ENCODE peak calls at places on chromosomes 11 and 22, in ten cellular contexts. One of them, this sample, is unnamed.

GRCh38 chr11:77141034-77141433 is 13.0 kb downstream of the MYO7A start:
- DNase-seq in CD8-positive, alpha-beta memory T cell: no peak
- DNase-seq in A549: peak; percentile 41
- DNase-seq in cardiac muscle cell: peak; percentile 63
- DNase-seq in mammary epithelial cell: peak; percentile 66
- DNase-seq in lower lobe of right lung: no peak
- DNase-seq in colonic mucosa: no peak
- DNase-seq in spleen: no peak
- DNase-seq in upper lobe of left lung: no peak
- DNase-seq in thoracic aorta: no peak
- DNase-seq in this sample: no peak

GRCh38 chr11:33321483-33321882 is 64.3 kb downstream of the HIPK3 start:
- DNase-seq in CD8-positive, alpha-beta memory T cell: no peak
- DNase-seq in cardiac muscle cell: no peak
- DNase-seq in colonic mucosa: no peak
- DNase-seq in lower lobe of right lung: no peak
- DNase-seq in upper lobe of left lung: no peak
- DNase-seq in mammary epithelial cell: no peak
- DNase-seq in A549: no peak
- DNase-seq in spleen: no peak
- DNase-seq in thoracic aorta: no peak
- DNase-seq in this sample: no peak

GRCh38 chr22:42801537-42802165 is 55.4 kb downstream of the ARFGAP3 start:
- DNase-seq in thoracic aorta: no peak
- DNase-seq in lower lobe of right lung: no peak
- DNase-seq in upper lobe of left lung: no peak
- DNase-seq in spleen: no peak
- DNase-seq in CD8-positive, alpha-beta memory T cell: no peak
- DNase-seq in cardiac muscle cell: no peak
- DNase-seq in A549: no peak
- DNase-seq in colonic mucosa: no peak
- DNase-seq in mammary epithelial cell: no peak
- DNase-seq in this sample: no peak

GRCh38 chr11:32231909-32232493 is 141.1 kb downstream of the RCN1 start:
- DNase-seq in colonic mucosa: no peak
- DNase-seq in lower lobe of right lung: no peak
- DNase-seq in spleen: no peak
- DNase-seq in upper lobe of left lung: no peak
- DNase-seq in cardiac muscle cell: peak; percentile 54
- DNase-seq in CD8-positive, alpha-beta memory T cell: no peak
- DNase-seq in thoracic aorta: no peak
- DNase-seq in mammary epithelial cell: peak; percentile 12
- DNase-seq in A549: peak; percentile 53
- DNase-seq in this sample: peak; percentile 39

GRCh38 chr11:26675233-26675928 is 46.5 kb downstream of the SLC5A12 start:
- DNase-seq in CD8-positive, alpha-beta memory T cell: no peak
- DNase-seq in A549: no peak
- DNase-seq in lower lobe of right lung: no peak
- DNase-seq in spleen: no peak
- DNase-seq in colonic mucosa: no peak
- DNase-seq in upper lobe of left lung: no peak
- DNase-seq in cardiac muscle cell: no peak
- DNase-seq in mammary epithelial cell: no peak
- DNase-seq in thoracic aorta: no peak
- DNase-seq in this sample: no peak

GRCh38 chr11:7927635-7928034 is 3.4 kb downstream of the OR10A6 start:
- DNase-seq in upper lobe of left lung: no peak
- DNase-seq in mammary epithelial cell: peak; percentile 76
- DNase-seq in lower lobe of right lung: no peak
- DNase-seq in CD8-positive, alpha-beta memory T cell: no peak
- DNase-seq in thoracic aorta: no peak
- DNase-seq in cardiac muscle cell: peak; percentile 32
- DNase-seq in spleen: no peak
- DNase-seq in colonic mucosa: no peak
- DNase-seq in A549: no peak
- DNase-seq in this sample: no peak

GRCh38 chr11:36456136-36456535 is 53.9 kb downstream of the TRAF6 start:
- DNase-seq in lower lobe of right lung: no peak
- DNase-seq in cardiac muscle cell: no peak
- DNase-seq in mammary epithelial cell: no peak
- DNase-seq in spleen: no peak
- DNase-seq in CD8-positive, alpha-beta memory T cell: no peak
- DNase-seq in upper lobe of left lung: peak; percentile 10
- DNase-seq in A549: no peak
- DNase-seq in colonic mucosa: no peak
- DNase-seq in thoracic aorta: no peak
- DNase-seq in this sample: no peak

GRCh38 chr11:9760180-9760550 is 96.3 kb downstream of the SWAP70 start:
- DNase-seq in A549: no peak
- DNase-seq in thoracic aorta: peak; percentile 82
- DNase-seq in cardiac muscle cell: peak; percentile 97
- DNase-seq in mammary epithelial cell: peak; percentile 23
- DNase-seq in colonic mucosa: peak; percentile 72
- DNase-seq in upper lobe of left lung: peak; percentile 79
- DNase-seq in lower lobe of right lung: peak; percentile 65
- DNase-seq in spleen: no peak
- DNase-seq in CD8-positive, alpha-beta memory T cell: no peak
- DNase-seq in this sample: no peak

GRCh38 chr11:90448280-90448679 is 225.4 kb upstream of the CHORDC1 start:
- DNase-seq in upper lobe of left lung: no peak
- DNase-seq in lower lobe of right lung: no peak
- DNase-seq in spleen: no peak
- DNase-seq in cardiac muscle cell: no peak
- DNase-seq in A549: no peak
- DNase-seq in CD8-positive, alpha-beta memory T cell: no peak
- DNase-seq in colonic mucosa: no peak
- DNase-seq in mammary epithelial cell: no peak
- DNase-seq in thoracic aorta: no peak
- DNase-seq in this sample: no peak

GRCh38 chr22:19595532-19595931 is 71.3 kb upstream of the CLDN5 start:
- DNase-seq in thoracic aorta: no peak
- DNase-seq in colonic mucosa: no peak
- DNase-seq in cardiac muscle cell: no peak
- DNase-seq in mammary epithelial cell: no peak
- DNase-seq in A549: no peak
- DNase-seq in upper lobe of left lung: no peak
- DNase-seq in spleen: peak; percentile 6
- DNase-seq in CD8-positive, alpha-beta memory T cell: no peak
- DNase-seq in lower lobe of right lung: no peak
- DNase-seq in this sample: no peak

GRCh38 chr22:19596680-19597398 is 72.6 kb upstream of the CLDN5 start:
- DNase-seq in cardiac muscle cell: no peak
- DNase-seq in colonic mucosa: no peak
- DNase-seq in CD8-positive, alpha-beta memory T cell: no peak
- DNase-seq in spleen: peak; percentile 74
- DNase-seq in lower lobe of right lung: no peak
- DNase-seq in mammary epithelial cell: no peak
- DNase-seq in thoracic aorta: no peak
- DNase-seq in upper lobe of left lung: peak; percentile 65
- DNase-seq in A549: no peak
- DNase-seq in this sample: no peak

GRCh38 chr22:19592464-19592863 is 68.3 kb upstream of the CLDN5 start:
- DNase-seq in lower lobe of right lung: no peak
- DNase-seq in mammary epithelial cell: no peak
- DNase-seq in thoracic aorta: no peak
- DNase-seq in spleen: no peak
- DNase-seq in cardiac muscle cell: no peak
- DNase-seq in upper lobe of left lung: no peak
- DNase-seq in CD8-positive, alpha-beta memory T cell: no peak
- DNase-seq in A549: no peak
- DNase-seq in colonic mucosa: no peak
- DNase-seq in this sample: no peak

GRCh38 chr22:19591568-19591967 is 67.4 kb upstream of the CLDN5 start:
- DNase-seq in A549: no peak
- DNase-seq in CD8-positive, alpha-beta memory T cell: no peak
- DNase-seq in lower lobe of right lung: no peak
- DNase-seq in spleen: no peak
- DNase-seq in colonic mucosa: no peak
- DNase-seq in mammary epithelial cell: no peak
- DNase-seq in thoracic aorta: no peak
- DNase-seq in upper lobe of left lung: no peak
- DNase-seq in cardiac muscle cell: no peak
- DNase-seq in this sample: no peak

GRCh38 chr22:19593991-19594569 is 69.9 kb upstream of the CLDN5 start:
- DNase-seq in mammary epithelial cell: no peak
- DNase-seq in upper lobe of left lung: no peak
- DNase-seq in thoracic aorta: no peak
- DNase-seq in spleen: no peak
- DNase-seq in A549: no peak
- DNase-seq in colonic mucosa: no peak
- DNase-seq in CD8-positive, alpha-beta memory T cell: no peak
- DNase-seq in lower lobe of right lung: no peak
- DNase-seq in cardiac muscle cell: no peak
- DNase-seq in this sample: no peak
- H3K4me1 ChIP-seq in mammary epithelial cell: peaks cover 14% of the 10 kb centered on the region
- H3K4me1 ChIP-seq in upper lobe of left lung: peaks cover 19% of the 10 kb centered on the region
- H3K4me1 ChIP-seq in thoracic aorta: no peaks in the 10 kb centered on the region
- H3K4me1 ChIP-seq in spleen: no peaks in the 10 kb centered on the region
- H3K4me1 ChIP-seq in A549: no peaks in the 10 kb centered on the region
- H3K4me1 ChIP-seq in colonic mucosa: no peaks in the 10 kb centered on the region
- H3K4me1 ChIP-seq in CD8-positive, alpha-beta memory T cell: peaks cover 37% of the 10 kb centered on the region
- H3K4me1 ChIP-seq in lower lobe of right lung: peaks cover 28% of the 10 kb centered on the region
- H3K4me1 ChIP-seq in cardiac muscle cell: no peaks in the 10 kb centered on the region
- H3K4me1 ChIP-seq in this sample: no peaks in the 10 kb centered on the region

GRCh38 chr11:64516226-64516625 is 74.8 kb upstream of the SLC22A12 start:
- DNase-seq in mammary epithelial cell: no peak
- DNase-seq in thoracic aorta: no peak
- DNase-seq in A549: no peak
- DNase-seq in upper lobe of left lung: no peak
- DNase-seq in colonic mucosa: peak; percentile 40
- DNase-seq in spleen: no peak
- DNase-seq in CD8-positive, alpha-beta memory T cell: no peak
- DNase-seq in cardiac muscle cell: no peak
- DNase-seq in lower lobe of right lung: no peak
- DNase-seq in this sample: peak; percentile 23

GRCh38 chr11:64507832-64508375 is 83.1 kb upstream of the SLC22A12 start:
- DNase-seq in thoracic aorta: no peak
- DNase-seq in CD8-positive, alpha-beta memory T cell: no peak
- DNase-seq in A549: no peak
- DNase-seq in colonic mucosa: no peak
- DNase-seq in mammary epithelial cell: no peak
- DNase-seq in cardiac muscle cell: no peak
- DNase-seq in lower lobe of right lung: no peak
- DNase-seq in upper lobe of left lung: no peak
- DNase-seq in spleen: no peak
- DNase-seq in this sample: no peak

GRCh38 chr11:64510759-64511158 is 80.3 kb upstream of the SLC22A12 start:
- DNase-seq in cardiac muscle cell: no peak
- DNase-seq in lower lobe of right lung: no peak
- DNase-seq in mammary epithelial cell: no peak
- DNase-seq in upper lobe of left lung: no peak
- DNase-seq in thoracic aorta: no peak
- DNase-seq in CD8-positive, alpha-beta memory T cell: no peak
- DNase-seq in spleen: no peak
- DNase-seq in A549: no peak
- DNase-seq in colonic mucosa: no peak
- DNase-seq in this sample: no peak

GRCh38 chr11:64514596-64514995 is 76.4 kb upstream of the SLC22A12 start:
- DNase-seq in thoracic aorta: no peak
- DNase-seq in colonic mucosa: no peak
- DNase-seq in spleen: no peak
- DNase-seq in upper lobe of left lung: no peak
- DNase-seq in lower lobe of right lung: no peak
- DNase-seq in A549: no peak
- DNase-seq in CD8-positive, alpha-beta memory T cell: no peak
- DNase-seq in mammary epithelial cell: no peak
- DNase-seq in cardiac muscle cell: no peak
- DNase-seq in this sample: no peak

DNA sequence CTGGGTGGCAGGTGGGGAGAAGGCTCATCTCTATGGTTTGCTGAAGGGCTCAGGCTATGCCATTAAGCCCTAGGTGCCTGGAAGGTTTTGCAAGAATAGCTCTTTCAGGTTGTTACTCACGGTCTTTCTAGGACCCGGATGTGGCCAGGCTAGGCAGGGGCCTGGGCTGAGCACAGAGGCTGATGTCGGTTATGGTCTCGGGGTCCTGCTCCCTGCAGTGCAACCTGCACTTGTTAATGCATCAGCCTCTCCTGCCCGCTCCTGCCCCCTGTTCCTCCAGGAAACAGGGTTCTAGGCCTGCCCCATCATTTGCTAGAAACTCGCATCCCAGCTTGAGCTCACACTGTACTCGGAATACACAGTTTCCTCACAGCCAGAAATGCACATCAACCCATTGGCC is 79.1 kb upstream of the SLC22A12 start:
- DNase-seq in mammary epithelial cell: no peak
- DNase-seq in lower lobe of right lung: no peak
- DNase-seq in cardiac muscle cell: no peak
- DNase-seq in spleen: no peak
- DNase-seq in A549: no peak
- DNase-seq in CD8-positive, alpha-beta memory T cell: no peak
- DNase-seq in thoracic aorta: no peak
- DNase-seq in upper lobe of left lung: no peak
- DNase-seq in colonic mucosa: no peak
- DNase-seq in this sample: no peak
- H3K4me1 ChIP-seq in mammary epithelial cell: no peaks in the 10 kb centered on the region
- H3K4me1 ChIP-seq in lower lobe of right lung: no peaks in the 10 kb centered on the region
- H3K4me1 ChIP-seq in cardiac muscle cell: no peaks in the 10 kb centered on the region
- H3K4me1 ChIP-seq in spleen: no peaks in the 10 kb centered on the region
- H3K4me1 ChIP-seq in A549: no peaks in the 10 kb centered on the region
- H3K4me1 ChIP-seq in CD8-positive, alpha-beta memory T cell: no peaks in the 10 kb centered on the region
- H3K4me1 ChIP-seq in thoracic aorta: no peaks in the 10 kb centered on the region
- H3K4me1 ChIP-seq in upper lobe of left lung: no peaks in the 10 kb centered on the region
- H3K4me1 ChIP-seq in colonic mucosa: no peaks in the 10 kb centered on the region
- H3K4me1 ChIP-seq in this sample: no peaks in the 10 kb centered on the region

GRCh38 chr11:73159297-73159696 is 17.2 kb upstream of the FCHSD2 start:
- DNase-seq in upper lobe of left lung: no peak
- DNase-seq in cardiac muscle cell: no peak
- DNase-seq in CD8-positive, alpha-beta memory T cell: no peak
- DNase-seq in lower lobe of right lung: no peak
- DNase-seq in spleen: peak; percentile 45
- DNase-seq in mammary epithelial cell: no peak
- DNase-seq in colonic mucosa: no peak
- DNase-seq in A549: no peak
- DNase-seq in thoracic aorta: no peak
- DNase-seq in this sample: no peak
- H3K4me1 ChIP-seq in upper lobe of left lung: peaks cover 16% of the 10 kb centered on the region
- H3K4me1 ChIP-seq in cardiac muscle cell: peaks cover 32% of the 10 kb centered on the region
- H3K4me1 ChIP-seq in CD8-positive, alpha-beta memory T cell: peaks cover 26% of the 10 kb centered on the region
- H3K4me1 ChIP-seq in lower lobe of right lung: peaks cover 32% of the 10 kb centered on the region
- H3K4me1 ChIP-seq in spleen: peaks cover 39% of the 10 kb centered on the region
- H3K4me1 ChIP-seq in mammary epithelial cell: peaks cover 8% of the 10 kb centered on the region
- H3K4me1 ChIP-seq in colonic mucosa: no peaks in the 10 kb centered on the region
- H3K4me1 ChIP-seq in A549: no peaks in the 10 kb centered on the region
- H3K4me1 ChIP-seq in thoracic aorta: peaks cover 19% of the 10 kb centered on the region
- H3K4me1 ChIP-seq in this sample: no peaks in the 10 kb centered on the region

DNA sequence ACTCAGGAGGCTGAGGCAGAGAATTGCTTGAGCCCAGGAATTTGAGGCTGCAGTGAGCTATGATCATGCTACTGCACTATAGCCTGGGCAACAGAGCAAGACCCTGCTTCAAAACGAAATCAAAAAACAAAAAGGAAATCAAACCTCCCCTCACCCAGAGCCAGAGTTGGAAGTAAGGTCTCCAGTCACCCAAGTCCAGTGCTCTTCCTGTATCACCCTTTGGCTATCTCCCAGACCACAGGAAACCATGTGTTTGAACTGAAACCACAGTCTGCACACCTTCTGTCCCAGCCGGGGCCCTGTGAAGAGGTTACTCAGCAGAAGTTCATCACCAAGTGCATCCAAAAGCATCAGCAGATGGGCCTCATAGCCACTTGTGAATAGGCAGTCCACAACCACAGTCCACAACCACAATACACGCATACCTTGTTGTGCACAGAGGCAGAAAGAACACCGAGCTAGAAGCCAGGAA is 4.6 kb downstream of the MYH9 start:
- DNase-seq in mammary epithelial cell: peak; percentile 82
- DNase-seq in spleen: peak; percentile 85
- DNase-seq in lower lobe of right lung: no peak
- DNase-seq in thoracic aorta: no peak
- DNase-seq in upper lobe of left lung: no peak
- DNase-seq in colonic mucosa: no peak
- DNase-seq in cardiac muscle cell: peak; percentile 60
- DNase-seq in A549: no peak
- DNase-seq in CD8-positive, alpha-beta memory T cell: peak; percentile 87
- DNase-seq in this sample: no peak
- H3K4me1 ChIP-seq in mammary epithelial cell: peaks cover 57% of the 10 kb centered on the region
- H3K4me1 ChIP-seq in spleen: peaks cover 67% of the 10 kb centered on the region
- H3K4me1 ChIP-seq in lower lobe of right lung: peaks cover 79% of the 10 kb centered on the region
- H3K4me1 ChIP-seq in thoracic aorta: peaks cover 48% of the 10 kb centered on the region
- H3K4me1 ChIP-seq in upper lobe of left lung: peaks cover 74% of the 10 kb centered on the region
- H3K4me1 ChIP-seq in colonic mucosa: peaks cover 17% of the 10 kb centered on the region
- H3K4me1 ChIP-seq in cardiac muscle cell: peaks cover 16% of the 10 kb centered on the region
- H3K4me1 ChIP-seq in A549: peaks cover 60% of the 10 kb centered on the region
- H3K4me1 ChIP-seq in CD8-positive, alpha-beta memory T cell: peaks cover 73% of the 10 kb centered on the region
- H3K4me1 ChIP-seq in this sample: peaks cover 13% of the 10 kb centered on the region

This sample was measured in HAP-1.